ENCODE peak calls at places on chromosomes 16 and 17, in six cellular contexts. A, N, O, E, U and J are unnamed samples.
A peak's percentile ranks its signal among the peaks of the same experiment; 100 is the strongest.

GRCh38 chr16:471353-472198 is 46.1 kb downstream of the RAB11FIP3 start:
- DNase-seq in A (no peak), N (no peak), O (no peak), E (peak; percentile 44), U (no peak), J (no peak)

GRCh38 chr16:50340578-50340977 is 28.2 kb downstream of the BRD7 start:
- DNase-seq in A (no peak), N (no peak), O (no peak), E (no peak), U (no peak), J (no peak)

GRCh38 chr16:12796498-12796897 is 7.2 kb downstream of the CPPED1 start:
- DNase-seq in A (no peak), N (no peak), O (no peak), E (no peak), U (no peak), J (no peak)

GRCh38 chr17:43211123-43211479 is 574 bp upstream of the TMEM106A start:
- DNase-seq in A (no peak), N (no peak), O (no peak), E (no peak), U (no peak), J (no peak)

GRCh38 chr16:54734156-54734555 is 196.5 kb upstream of the IRX5 start:
- DNase-seq in A (no peak), N (no peak), O (no peak), E (no peak), U (no peak), J (no peak)

GRCh38 chr17:78306913-78307312 is 53.0 kb downstream of the SOCS3 start:
- DNase-seq in A (no peak), N (no peak), O (no peak), E (no peak), U (no peak), J (no peak)

GRCh38 chr16:83915081-83915480 is 16.2 kb downstream of the MLYCD start:
- DNase-seq in A (no peak), N (no peak), O (no peak), E (no peak), U (no peak), J (no peak)

GRCh38 chr16:27449434-27450188 is 47.6 kb downstream of the IL21R start:
- DNase-seq in A (no peak), N (no peak), O (no peak), E (no peak), U (no peak), J (no peak)

GRCh38 chr16:31052131-31052530 is 18.8 kb downstream of the STX4 start:
- DNase-seq in A (no peak), N (no peak), O (no peak), E (peak; percentile 91), U (no peak), J (peak; percentile 64)

GRCh38 chr17:58606934-58607333 is 84.9 kb downstream of the TEX14 start:
- DNase-seq in A (no peak), N (no peak), O (no peak), E (no peak), U (no peak), J (no peak)

GRCh38 chr16:87735270-87736002 is 30.4 kb downstream of the KLHDC4 start:
- DNase-seq in A (no peak), N (no peak), O (no peak), E (no peak), U (no peak), J (no peak)

GRCh38 chr17:42804918-42805367 is 6.3 kb downstream of the CNTD1 start:
- DNase-seq in A (no peak), N (no peak), O (no peak), E (no peak), U (no peak), J (no peak)

GRCh38 chr17:37365589-37365988 is 10.2 kb upstream of the C17orf78 start:
- DNase-seq in A (no peak), N (no peak), O (no peak), E (no peak), U (no peak), J (no peak)

GRCh38 chr16:51526622-51527021 is 375.6 kb upstream of the SALL1 start:
- DNase-seq in A (no peak), N (peak; percentile 35), O (no peak), E (no peak), U (no peak), J (no peak)

GRCh38 chr17:70230883-70231282 is 61.6 kb downstream of the KCNJ2 start:
- DNase-seq in A (no peak), N (no peak), O (no peak), E (no peak), U (no peak), J (no peak)

GRCh38 chr16:68756250-68757051 is 19.4 kb downstream of the CDH1 start:
- DNase-seq in A (no peak), N (no peak), O (peak; percentile 81), E (no peak), U (peak; percentile 87), J (no peak)

GRCh38 chr17:78284146-78284545 is 52.7 kb downstream of the TMEM235 start:
- DNase-seq in A (no peak), N (no peak), O (no peak), E (peak; percentile 43), U (no peak), J (no peak)

GRCh38 chr16:77963185-77964044 is 58.9 kb upstream of the CLEC3A start:
- DNase-seq in A (no peak), N (no peak), O (no peak), E (no peak), U (no peak), J (no peak)

GRCh38 chr16:88747588-88748301 is 37.3 kb downstream of the PIEZO1 start:
- DNase-seq in A (no peak), N (no peak), O (no peak), E (no peak), U (peak; percentile 68), J (no peak)

GRCh38 chr16:59164461-59164860 is 430.3 kb upstream of the GOT2 start:
- DNase-seq in A (peak; percentile 36), N (no peak), O (no peak), E (no peak), U (no peak), J (no peak)

GRCh38 chr16:27369806-27370205 is 32.2 kb upstream of the IL21R start:
- DNase-seq in A (no peak), N (no peak), O (peak; percentile 20), E (no peak), U (no peak), J (no peak)

GRCh38 chr16:57801098-57801855 is 1.0 kb downstream of the KIFC3 start:
- DNase-seq in A (no peak), N (no peak), O (no peak), E (no peak), U (no peak), J (no peak)

GRCh38 chr16:70490261-70490660 is 33.1 kb downstream of the COG4 start:
- DNase-seq in A (no peak), N (no peak), O (no peak), E (no peak), U (no peak), J (no peak)

GRCh38 chr17:2844386-2844785 is 48.1 kb downstream of the RAP1GAP2 start:
- DNase-seq in A (no peak), N (no peak), O (no peak), E (no peak), U (no peak), J (no peak)

GRCh38 chr16:8550728-8551387 is 39.5 kb downstream of the TMEM114 start:
- DNase-seq in A (no peak), N (no peak), O (no peak), E (no peak), U (no peak), J (no peak)

GRCh38 chr17:66655861-66656260 is 179.1 kb upstream of the CACNG5 start:
- DNase-seq in A (no peak), N (no peak), O (no peak), E (no peak), U (no peak), J (no peak)

GRCh38 chr16:54268340-54268739 is 18.2 kb downstream of the IRX3 start:
- DNase-seq in A (no peak), N (no peak), O (no peak), E (no peak), U (no peak), J (no peak)

GRCh38 chr17:15920758-15921239 is 24.1 kb upstream of the ADORA2B start:
- DNase-seq in A (no peak), N (no peak), O (no peak), E (peak; percentile 55), U (no peak), J (no peak)

GRCh38 chr17:66627985-66628384 is 206.9 kb upstream of the CACNG5 start:
- DNase-seq in A (no peak), N (peak; percentile 56), O (no peak), E (no peak), U (no peak), J (no peak)

GRCh38 chr16:50272111-50272571 is 5.8 kb downstream of the ADCY7 start:
- DNase-seq in A (no peak), N (no peak), O (no peak), E (no peak), U (no peak), J (no peak)

GRCh38 chr16:14509055-14509454 is 121.0 kb downstream of the PARN start:
- DNase-seq in A (no peak), N (no peak), O (no peak), E (no peak), U (no peak), J (no peak)

GRCh38 chr17:33964344-33964979 is 290.6 kb upstream of the CCL2 start:
- DNase-seq in A (no peak), N (no peak), O (no peak), E (no peak), U (no peak), J (no peak)

GRCh38 chr16:83802135-83802534 is 5.6 kb upstream of the HSBP1 start:
- DNase-seq in A (no peak), N (no peak), O (no peak), E (peak; percentile 71), U (no peak), J (no peak)

GRCh38 chr17:32882734-32883133 is 5.8 kb upstream of the MYO1D start:
- DNase-seq in A (no peak), N (no peak), O (no peak), E (no peak), U (no peak), J (no peak)